ENCODE peak calls at places on chromosomes 1 and 21, in six cellular contexts. C is K562; E is OCI-LY7; P is endothelial cell of umbilical vein; F is psoas muscle; Q is CD4-positive, alpha-beta T cell. D is an unnamed sample.

GRCh38 chr1:66373072-66373685 is 160.8 kb upstream of the SGIP1 start:
- DNase-seq in C (no peak), Q (no peak), F (peak; percentile 35), E (no peak), P (no peak), D (no peak)

GRCh38 chr1:234214129-234214910 is 158.9 kb upstream of the COA6 start:
- DNase-seq in C (no peak), Q (peak; percentile 55), F (peak; percentile 63), P (no peak), E (no peak), D (no peak)

GRCh38 chr21:44370027-44370735 is 16.8 kb downstream of the TRPM2 start:
- DNase-seq in Q (peak; percentile 24), E (no peak), C (peak; percentile 75), F (no peak), P (no peak), D (peak; percentile 82)

GRCh38 chr1:44086722-44087474 is 31.7 kb upstream of the KLF17 start:
- DNase-seq in C (no peak), P (no peak), Q (no peak), E (no peak), F (no peak), D (no peak)

GRCh38 chr1:183163311-183163710 is 22.8 kb upstream of the LAMC2 start:
- DNase-seq in P (peak; percentile 58), C (no peak), F (no peak), Q (no peak), E (no peak), D (no peak)

GRCh38 chr1:234963904-234964702 is 164.5 kb downstream of the TOMM20 start:
- DNase-seq in F (peak; percentile 84), P (peak; percentile 33), C (no peak), Q (no peak), E (no peak), D (no peak)

GRCh38 chr1:89546082-89546889 is 21.7 kb downstream of the LRRC8B start:
- DNase-seq in Q (no peak), F (no peak), P (peak; percentile 80), C (no peak), E (no peak), D (no peak)

GRCh38 chr1:226046240-226046639 is 16.3 kb upstream of the H3-3A start:
- DNase-seq in P (no peak), F (no peak), Q (no peak), E (no peak), C (no peak), D (no peak)

GRCh38 chr1:219724440-219724839 is 111.5 kb upstream of the ZC3H11B start:
- DNase-seq in C (no peak), F (no peak), Q (no peak), P (no peak), E (no peak), D (no peak)

GRCh38 chr1:168469690-168470089 is 74.1 kb downstream of the XCL2 start:
- DNase-seq in P (peak; percentile 17), C (peak; percentile 60), F (peak; percentile 87), E (no peak), Q (no peak), D (peak; percentile 94)

GRCh38 chr1:197066277-197066676 is 783 bp downstream of the F13B start:
- DNase-seq in E (no peak), Q (no peak), C (no peak), P (no peak), F (no peak), D (no peak)

GRCh38 chr1:109919271-109919670 is 8.6 kb downstream of the CSF1 start:
- DNase-seq in P (no peak), F (no peak), Q (no peak), C (no peak), E (no peak), D (no peak)

GRCh38 chr1:98325646-98326441 is 335.7 kb upstream of the SNX7 start:
- DNase-seq in F (peak; percentile 71), C (no peak), Q (no peak), P (peak; percentile 91), E (no peak), D (peak; percentile 95)

GRCh38 chr1:207885129-207886032 is 25.5 kb downstream of the CD34 start:
- DNase-seq in E (peak; percentile 76), Q (peak; percentile 73), P (peak; percentile 94), F (peak; percentile 90), C (peak; percentile 90), D (peak; percentile 81)

GRCh38 chr1:168235548-168235885 is 9.7 kb downstream of the SFT2D2 start:
- DNase-seq in E (no peak), C (no peak), Q (no peak), P (no peak), F (no peak), D (no peak)

GRCh38 chr21:34031835-34032370 is 41.5 kb upstream of the MRPS6 start:
- DNase-seq in Q (no peak), E (peak; percentile 17), C (no peak), P (no peak), F (no peak), D (no peak)

GRCh38 chr1:204345941-204346678 is 13.6 kb downstream of the PLEKHA6 start:
- DNase-seq in F (no peak), C (no peak), Q (no peak), E (no peak), P (no peak), D (no peak)

GRCh38 chr21:46056450-46056903 is 41.4 kb upstream of the COL6A2 start:
- DNase-seq in E (no peak), Q (no peak), C (no peak), F (peak; percentile 89), P (no peak), D (peak; percentile 94)

GRCh38 chr21:46007498-46007868 is 25.9 kb downstream of the COL6A1 start:
- DNase-seq in Q (no peak), F (no peak), C (no peak), P (no peak), E (no peak), D (no peak)

GRCh38 chr1:2188336-2188735 is 6.2 kb downstream of the FAAP20 start:
- DNase-seq in Q (no peak), C (no peak), E (no peak), P (no peak), F (no peak), D (no peak)

GRCh38 chr1:223233410-223234163 is 90.5 kb upstream of the TLR5 start:
- DNase-seq in F (no peak), P (peak; percentile 91), Q (no peak), E (no peak), C (peak; percentile 80), D (no peak)

GRCh38 chr1:2194319-2194897 is at the start of gene FAAP20:
- DNase-seq in E (peak; percentile 82), C (peak; percentile 90), F (no peak), P (no peak), Q (peak; percentile 79), D (no peak)

GRCh38 chr1:214990619-214991018 is 91.9 kb upstream of the KCNK2 start:
- DNase-seq in Q (no peak), F (no peak), C (no peak), E (no peak), P (peak; percentile 24), D (no peak)

GRCh38 chr1:113072141-113072756 is 749 bp upstream of the LRIG2 start:
- DNase-seq in Q (no peak), C (no peak), P (no peak), F (no peak), E (no peak), D (no peak)

GRCh38 chr1:184664042-184664659 is 90.5 kb downstream of the EDEM3 start:
- DNase-seq in E (no peak), P (peak; percentile 56), F (peak; percentile 90), Q (no peak), C (peak; percentile 77), D (peak; percentile 52)

GRCh38 chr1:202203238-202204039 is 9.8 kb downstream of the LGR6 start:
- DNase-seq in P (no peak), E (no peak), F (no peak), Q (no peak), C (peak; percentile 40), D (no peak)

GRCh38 chr1:53686371-53687267 is 52.3 kb downstream of the GLIS1 start:
- DNase-seq in P (no peak), F (no peak), E (no peak), Q (no peak), C (no peak), D (no peak)

GRCh38 chr1:196148367-196148970 is 459.8 kb downstream of the KCNT2 start:
- DNase-seq in C (no peak), Q (no peak), E (peak; percentile 29), P (peak; percentile 63), F (no peak), D (no peak)

DNA sequence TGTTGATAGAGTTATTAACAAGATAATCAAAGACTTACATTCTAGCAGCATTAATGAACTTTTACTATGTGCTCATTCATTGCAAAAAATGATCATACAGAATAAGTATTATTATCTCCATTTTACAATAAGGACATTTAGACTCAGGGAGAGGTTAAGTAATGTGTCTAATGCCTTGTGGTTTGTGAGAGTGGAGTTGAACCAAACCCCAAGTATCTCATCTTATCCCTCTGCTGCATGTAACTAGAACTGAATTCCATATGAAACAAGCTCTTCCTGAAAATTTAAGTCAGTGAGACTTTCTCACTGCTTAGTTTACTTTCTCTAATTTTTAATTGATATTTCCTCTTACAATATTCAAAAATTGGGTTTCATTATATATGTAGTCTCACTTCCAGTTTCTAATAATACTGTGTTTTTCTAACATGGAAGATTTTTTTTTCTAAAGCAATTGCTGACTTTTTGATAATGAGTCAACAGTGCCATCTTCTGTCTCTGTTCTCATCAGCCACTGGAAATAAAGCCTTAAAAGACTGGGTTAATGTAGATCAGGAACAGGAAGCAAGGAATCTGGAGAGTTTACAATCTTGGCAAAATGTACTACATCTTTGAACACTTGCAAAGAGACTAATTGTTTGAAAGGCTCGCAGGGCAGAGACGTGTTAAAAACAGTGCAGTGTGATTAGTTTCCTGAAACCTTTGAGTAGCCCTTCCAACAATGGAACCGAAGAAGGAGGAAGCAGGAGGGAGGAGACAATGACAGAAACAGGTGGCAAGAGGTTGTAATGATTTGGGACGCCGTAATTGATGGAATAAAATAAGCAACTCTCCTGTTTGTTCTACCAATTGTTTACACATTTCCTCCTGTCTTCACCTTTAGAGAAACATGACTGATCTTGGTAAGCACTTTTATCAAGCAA is 567.6 kb downstream of the MRPL39 start:
- DNase-seq in Q (no peak), C (no peak), F (no peak), E (no peak), P (no peak), D (no peak)
- TF ChIP-seq CTCF in Q (no peak), C (no peak), F (no peak), E (no peak), P (no peak), D (no peak)

GRCh38 chr1:14983277-14983676 is 170.3 kb upstream of the TMEM51 start:
- DNase-seq in Q (no peak), F (no peak), C (peak; percentile 49), P (no peak), E (no peak), D (no peak)
- TF ChIP-seq CTCF in Q (no peak), F (no peak), C (peak; percentile 60), P (no peak), E (peak; percentile 61), D (no peak)

GRCh38 chr21:42518626-42519025 is 5.0 kb downstream of the SLC37A1 start:
- DNase-seq in F (no peak), Q (no peak), C (no peak), P (no peak), E (no peak), D (no peak)
- TF ChIP-seq CTCF in F (no peak), Q (no peak), C (no peak), P (no peak), E (no peak), D (no peak)

DNA sequence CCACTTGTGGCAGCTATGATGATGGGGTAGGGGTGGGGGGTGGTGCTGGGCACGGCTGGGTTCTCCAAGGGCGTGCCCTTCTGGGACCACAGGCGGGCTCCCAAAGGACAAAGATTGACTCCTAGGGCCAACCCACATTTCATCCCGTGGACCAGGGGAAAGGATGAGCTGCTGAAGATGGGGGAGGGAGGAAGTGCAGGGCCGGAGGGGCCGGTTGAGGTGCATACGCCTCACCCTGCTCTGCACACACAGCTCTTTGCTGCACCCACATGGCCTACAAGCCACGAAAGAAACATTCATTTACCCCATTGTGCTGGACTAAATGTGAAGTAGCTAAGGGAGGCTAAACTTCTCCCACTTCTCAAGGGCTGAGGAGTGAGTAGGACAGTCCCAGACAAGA is 34.2 kb upstream of the GNPAT start:
- DNase-seq in Q (no peak), E (no peak), C (no peak), P (no peak), F (no peak), D (no peak)
- TF ChIP-seq CTCF in Q (no peak), E (no peak), C (peak; percentile 76), P (no peak), F (no peak), D (no peak)